ENCODE peak calls at places on chromosomes 5 and 9, in six cellular contexts. Q is A549, C is K562, H is GM12878, R is HepG2, K is IMR-90. Y is an unnamed sample.

GRCh38 chr9:128072144-128073021 is 4.4 kb downstream of the SLC25A25 start:
- DNase-seq in R (no peak), K (peak; percentile 73), Q (no peak), H (peak; percentile 87), C (no peak), Y (no peak)

GRCh38 chr9:134643306-134643705 is 1.7 kb downstream of the COL5A1 start:
- DNase-seq in R (no peak), H (no peak), Q (no peak), K (peak; percentile 45), C (no peak), Y (no peak)

GRCh38 chr9:4740623-4741364 is at the start of gene AK3:
- DNase-seq in H (no peak), K (peak; percentile 82), R (peak; percentile 83), C (peak; percentile 87), Q (peak; percentile 89), Y (peak; percentile 44)

GRCh38 chr5:72841756-72842535 is 25.5 kb downstream of the TNPO1 start:
- DNase-seq in Q (no peak), H (no peak), C (no peak), R (no peak), K (peak; percentile 43), Y (no peak)

GRCh38 chr5:145775411-145775810 is 59.7 kb downstream of the PRELID2 start:
- DNase-seq in C (no peak), K (peak; percentile 8), H (no peak), Q (no peak), R (peak; percentile 8), Y (no peak)

GRCh38 chr9:77000330-77000729 is 19.1 kb upstream of the FOXB2 start:
- DNase-seq in Q (no peak), K (no peak), C (no peak), H (no peak), R (no peak), Y (no peak)

GRCh38 chr9:134220311-134220710 is 55.9 kb upstream of the RNU6ATAC start:
- DNase-seq in Q (no peak), H (no peak), R (peak; percentile 21), K (no peak), C (peak; percentile 40), Y (no peak)

GRCh38 chr5:81147011-81147594 is 86.0 kb upstream of the CKMT2 start:
- DNase-seq in C (no peak), Q (no peak), K (no peak), H (no peak), R (no peak), Y (no peak)

GRCh38 chr9:76756273-76756650 is 8.0 kb upstream of the PCA3 start:
- DNase-seq in C (no peak), Q (peak; percentile 11), K (peak; percentile 41), R (peak; percentile 7), H (no peak), Y (no peak)

GRCh38 chr9:124770359-124771020 is 621 bp downstream of the NR6A1 start:
- DNase-seq in C (peak; percentile 78), Q (peak; percentile 54), H (no peak), K (no peak), R (no peak), Y (no peak)

GRCh38 chr9:114805670-114806551 is at the start of gene TNFSF15:
- DNase-seq in Q (no peak), K (peak; percentile 44), C (no peak), H (peak; percentile 43), R (peak; percentile 49), Y (no peak)

GRCh38 chr9:103245369-103245768 is 250.2 kb downstream of the CYLC2 start:
- DNase-seq in K (no peak), R (no peak), C (no peak), H (no peak), Q (no peak), Y (no peak)

GRCh38 chr5:153211052-153211451 is 279.4 kb upstream of the GRIA1 start:
- DNase-seq in C (no peak), Q (no peak), K (no peak), R (no peak), H (no peak), Y (no peak)

GRCh38 chr5:104299998-104300706 is 737.6 kb upstream of the NUDT12 start:
- DNase-seq in K (no peak), H (no peak), C (no peak), Q (no peak), R (no peak), Y (no peak)

DNA sequence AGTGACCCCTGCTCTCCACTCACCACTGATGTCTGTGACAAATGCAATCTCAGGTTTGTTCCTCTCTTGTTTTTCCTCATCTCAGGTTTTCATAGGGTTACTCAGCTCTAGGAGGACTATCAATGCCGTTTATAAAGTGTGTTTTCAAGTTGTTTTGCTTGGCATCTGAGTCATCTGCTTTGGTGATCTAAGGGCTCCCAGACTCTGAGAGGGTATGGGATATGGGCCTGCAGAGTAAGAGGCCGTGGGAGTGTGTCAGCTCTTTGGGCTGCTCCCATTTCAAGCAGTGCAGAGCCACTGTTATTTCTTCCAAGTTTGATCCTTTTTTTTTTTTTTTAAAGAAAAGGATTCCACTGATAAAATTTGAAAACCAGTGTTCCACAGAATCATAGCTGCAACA is 46.3 kb downstream of the NNT start:
- DNase-seq in R (no peak), K (peak; percentile 88), C (no peak), H (no peak), Q (no peak), Y (no peak)
- TF ChIP-seq CEBPB in R (no peak), K (no peak), C (no peak), H (no peak), Q (no peak), Y (no peak)

GRCh38 chr5:56530739-56531138 is 284.6 kb upstream of the MAP3K1 start:
- DNase-seq in R (no peak), H (no peak), K (no peak), Q (no peak), C (no peak), Y (no peak)

GRCh38 chr5:56534102-56534501 is 281.2 kb upstream of the MAP3K1 start:
- DNase-seq in K (no peak), H (no peak), Q (peak; percentile 53), C (peak; percentile 26), R (peak; percentile 46), Y (peak; percentile 24)

GRCh38 chr5:56535347-56535746 is 280.0 kb upstream of the MAP3K1 start:
- DNase-seq in Q (no peak), C (no peak), H (no peak), K (no peak), R (no peak), Y (no peak)

GRCh38 chr5:56530031-56530430 is 285.3 kb upstream of the MAP3K1 start:
- DNase-seq in H (no peak), R (no peak), Q (no peak), K (no peak), C (no peak), Y (no peak)

GRCh38 chr5:56532411-56532935 is 282.9 kb upstream of the MAP3K1 start:
- DNase-seq in R (no peak), K (no peak), C (no peak), Q (no peak), H (no peak), Y (no peak)
- TF ChIP-seq CEBPB in R (no peak), K (no peak), C (no peak), Q (no peak), H (no peak), Y (no peak)

DNA sequence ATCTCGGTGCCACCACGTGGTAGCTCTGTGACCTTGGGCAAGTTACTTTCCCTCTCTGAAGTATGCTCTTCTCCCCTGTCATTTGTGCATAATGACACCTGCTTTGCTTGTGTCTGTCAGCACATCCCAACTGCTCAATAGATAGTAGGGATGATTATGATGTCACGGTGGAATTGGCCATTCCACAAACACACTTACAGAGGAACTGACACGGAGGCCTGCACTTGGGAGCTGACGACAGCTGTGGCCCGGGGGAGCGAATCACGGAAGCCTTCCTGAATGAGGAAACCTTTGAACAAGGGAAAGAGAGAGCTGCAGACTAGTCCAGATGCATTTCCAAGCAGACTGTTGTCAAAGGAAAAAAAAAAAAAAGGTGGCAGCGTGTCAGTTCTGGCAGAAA is 21.0 kb downstream of the TLX3 start:
- DNase-seq in Q (no peak), H (no peak), C (no peak), K (no peak), R (no peak), Y (no peak)
- TF ChIP-seq CEBPB in Q (no peak), H (no peak), C (no peak), K (no peak), R (no peak), Y (no peak)

DNA sequence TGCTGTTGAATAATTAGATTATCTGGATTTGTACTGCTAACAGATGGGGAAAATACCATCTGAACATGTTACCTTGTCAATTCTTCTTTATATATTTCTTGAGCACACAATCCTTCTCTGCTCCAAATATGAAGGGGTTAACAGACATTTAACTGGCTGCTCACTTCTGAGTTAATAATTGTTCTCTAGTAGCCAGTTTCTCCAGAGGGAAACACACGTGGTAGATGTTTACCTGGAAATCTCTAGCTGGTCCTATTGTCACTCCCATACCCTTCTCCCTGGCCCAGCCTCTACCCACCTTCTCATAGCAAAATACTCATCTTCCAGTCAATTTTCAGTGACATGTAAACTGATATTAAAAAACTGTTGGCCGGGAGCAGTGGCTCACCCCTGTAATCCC is 101.5 kb upstream of the ZNF462 start:
- DNase-seq in H (no peak), K (no peak), C (no peak), R (no peak), Q (no peak), Y (no peak)
- TF ChIP-seq CEBPB in H (no peak), K (no peak), C (no peak), R (no peak), Q (no peak), Y (no peak)

GRCh38 chr5:91016954-91017690 is 366.0 kb downstream of the ARRDC3 start:
- DNase-seq in R (no peak), C (no peak), H (no peak), Q (no peak), K (peak; percentile 70), Y (no peak)
- TF ChIP-seq CEBPB in R (no peak), C (no peak), H (no peak), Q (no peak), K (peak; percentile 41), Y (no peak)

GRCh38 chr5:32098806-32099435 is 75.2 kb downstream of the GOLPH3 start:
- DNase-seq in R (no peak), K (no peak), C (no peak), H (no peak), Q (no peak), Y (no peak)
- TF ChIP-seq CEBPB in R (no peak), K (no peak), C (no peak), H (no peak), Q (no peak), Y (no peak)

GRCh38 chr5:14617441-14617840 is 35.8 kb downstream of the OTULINL start:
- DNase-seq in C (no peak), K (no peak), R (no peak), Q (no peak), H (no peak), Y (no peak)
- TF ChIP-seq CEBPB in C (no peak), K (no peak), R (no peak), Q (no peak), H (no peak), Y (no peak)

Y was measured in HCT116.